ENCODE peak calls at places on chromosomes 2 and 18, in ten cellular contexts. One of them, this sample, is unnamed.

GRCh38 chr2:236180831-236181453 is 12.8 kb upstream of the GBX2 start:
- DNase-seq in HCT116: peak
- DNase-seq in NB4: peak
- DNase-seq in A549: peak
- DNase-seq in sigmoid colon: peak
- DNase-seq in K562: peak
- DNase-seq in IMR-90: peak
- DNase-seq in Peyer's patch: no peak
- DNase-seq in spleen: no peak
- DNase-seq in right lobe of liver: peak
- DNase-seq in this sample: peak

GRCh38 chr18:2687390-2688001 is 32.0 kb downstream of the SMCHD1 start:
- DNase-seq in sigmoid colon: no peak
- DNase-seq in right lobe of liver: no peak
- DNase-seq in NB4: no peak
- DNase-seq in Peyer's patch: no peak
- DNase-seq in K562: no peak
- DNase-seq in IMR-90: no peak
- DNase-seq in A549: no peak
- DNase-seq in HCT116: no peak
- DNase-seq in spleen: no peak
- DNase-seq in this sample: no peak

GRCh38 chr2:80378-80777 is 34.1 kb upstream of the FAM110C start:
- DNase-seq in spleen: no peak
- DNase-seq in NB4: no peak
- DNase-seq in sigmoid colon: no peak
- DNase-seq in IMR-90: no peak
- DNase-seq in A549: no peak
- DNase-seq in right lobe of liver: no peak
- DNase-seq in K562: no peak
- DNase-seq in HCT116: no peak
- DNase-seq in Peyer's patch: no peak
- DNase-seq in this sample: no peak

GRCh38 chr2:70686577-70687460 is 81.2 kb downstream of the ADD2 start:
- DNase-seq in NB4: peak
- DNase-seq in K562: peak
- DNase-seq in HCT116: peak
- DNase-seq in spleen: peak
- DNase-seq in Peyer's patch: no peak
- DNase-seq in sigmoid colon: peak
- DNase-seq in IMR-90: peak
- DNase-seq in right lobe of liver: peak
- DNase-seq in A549: peak
- DNase-seq in this sample: no peak

GRCh38 chr18:36035253-36035652 is 32.1 kb downstream of the RPRD1A start:
- DNase-seq in A549: no peak
- DNase-seq in NB4: no peak
- DNase-seq in IMR-90: no peak
- DNase-seq in right lobe of liver: no peak
- DNase-seq in Peyer's patch: no peak
- DNase-seq in sigmoid colon: no peak
- DNase-seq in K562: no peak
- DNase-seq in spleen: no peak
- DNase-seq in HCT116: no peak
- DNase-seq in this sample: no peak

GRCh38 chr2:43158259-43158880 is 68.0 kb downstream of the ZFP36L2 start:
- DNase-seq in HCT116: peak
- DNase-seq in sigmoid colon: peak
- DNase-seq in IMR-90: peak
- DNase-seq in NB4: peak
- DNase-seq in A549: peak
- DNase-seq in right lobe of liver: peak
- DNase-seq in spleen: peak
- DNase-seq in K562: no peak
- DNase-seq in Peyer's patch: peak
- DNase-seq in this sample: peak

GRCh38 chr2:71850306-71850801 is 297.3 kb downstream of the CYP26B1 start:
- DNase-seq in IMR-90: no peak
- DNase-seq in Peyer's patch: no peak
- DNase-seq in A549: no peak
- DNase-seq in right lobe of liver: no peak
- DNase-seq in sigmoid colon: no peak
- DNase-seq in HCT116: no peak
- DNase-seq in spleen: no peak
- DNase-seq in K562: no peak
- DNase-seq in NB4: no peak
- DNase-seq in this sample: no peak

GRCh38 chr2:216491757-216492635 is 6.6 kb upstream of the RPL37A start:
- DNase-seq in A549: no peak
- DNase-seq in Peyer's patch: peak
- DNase-seq in sigmoid colon: no peak
- DNase-seq in IMR-90: no peak
- DNase-seq in K562: no peak
- DNase-seq in NB4: peak
- DNase-seq in right lobe of liver: no peak
- DNase-seq in spleen: no peak
- DNase-seq in HCT116: no peak
- DNase-seq in this sample: no peak

GRCh38 chr2:174662459-174662858 is 64.9 kb upstream of the WIPF1 start:
- DNase-seq in HCT116: no peak
- DNase-seq in right lobe of liver: no peak
- DNase-seq in spleen: no peak
- DNase-seq in A549: peak
- DNase-seq in IMR-90: peak
- DNase-seq in NB4: no peak
- DNase-seq in sigmoid colon: no peak
- DNase-seq in K562: no peak
- DNase-seq in Peyer's patch: no peak
- DNase-seq in this sample: no peak

GRCh38 chr2:10375570-10376266 is 72.4 kb downstream of the ODC1 start:
- DNase-seq in NB4: peak
- DNase-seq in right lobe of liver: no peak
- DNase-seq in HCT116: no peak
- DNase-seq in A549: no peak
- DNase-seq in spleen: no peak
- DNase-seq in sigmoid colon: no peak
- DNase-seq in K562: no peak
- DNase-seq in IMR-90: no peak
- DNase-seq in Peyer's patch: peak
- DNase-seq in this sample: no peak

GRCh38 chr2:219638217-219638947 is 11.0 kb downstream of the SLC4A3 start:
- DNase-seq in right lobe of liver: no peak
- DNase-seq in Peyer's patch: no peak
- DNase-seq in HCT116: no peak
- DNase-seq in spleen: no peak
- DNase-seq in sigmoid colon: peak
- DNase-seq in K562: no peak
- DNase-seq in A549: no peak
- DNase-seq in IMR-90: no peak
- DNase-seq in NB4: no peak
- DNase-seq in this sample: no peak

GRCh38 chr2:233834378-233834777 is 20.0 kb downstream of the HJURP start:
- DNase-seq in A549: no peak
- DNase-seq in HCT116: no peak
- DNase-seq in K562: no peak
- DNase-seq in spleen: no peak
- DNase-seq in NB4: no peak
- DNase-seq in right lobe of liver: no peak
- DNase-seq in IMR-90: no peak
- DNase-seq in Peyer's patch: no peak
- DNase-seq in sigmoid colon: no peak
- DNase-seq in this sample: no peak
- TF ChIP-seq POLR2A in A549: no peak
- TF ChIP-seq POLR2A in HCT116: no peak
- TF ChIP-seq POLR2A in K562: no peak
- TF ChIP-seq POLR2A in spleen: no peak
- TF ChIP-seq POLR2A in NB4: no peak
- TF ChIP-seq POLR2A in right lobe of liver: no peak
- TF ChIP-seq POLR2A in IMR-90: no peak
- TF ChIP-seq POLR2A in Peyer's patch: no peak
- TF ChIP-seq POLR2A in sigmoid colon: no peak
- TF ChIP-seq POLR2A in this sample: no peak

GRCh38 chr2:11419781-11420180 is 46.2 kb downstream of the E2F6 start:
- DNase-seq in Peyer's patch: no peak
- DNase-seq in A549: no peak
- DNase-seq in NB4: no peak
- DNase-seq in K562: no peak
- DNase-seq in right lobe of liver: no peak
- DNase-seq in spleen: no peak
- DNase-seq in IMR-90: no peak
- DNase-seq in sigmoid colon: no peak
- DNase-seq in HCT116: no peak
- DNase-seq in this sample: no peak

GRCh38 chr2:11417946-11418585 is 47.9 kb downstream of the E2F6 start:
- DNase-seq in A549: peak
- DNase-seq in HCT116: no peak
- DNase-seq in IMR-90: no peak
- DNase-seq in spleen: no peak
- DNase-seq in NB4: peak
- DNase-seq in right lobe of liver: no peak
- DNase-seq in sigmoid colon: no peak
- DNase-seq in K562: peak
- DNase-seq in Peyer's patch: no peak
- DNase-seq in this sample: no peak

GRCh38 chr2:11421863-11422490 is 44.0 kb downstream of the E2F6 start:
- DNase-seq in A549: no peak
- DNase-seq in right lobe of liver: no peak
- DNase-seq in sigmoid colon: no peak
- DNase-seq in IMR-90: no peak
- DNase-seq in spleen: no peak
- DNase-seq in HCT116: no peak
- DNase-seq in NB4: no peak
- DNase-seq in K562: no peak
- DNase-seq in Peyer's patch: no peak
- DNase-seq in this sample: no peak

GRCh38 chr2:11420671-11421070 is 45.3 kb downstream of the E2F6 start:
- DNase-seq in A549: no peak
- DNase-seq in K562: no peak
- DNase-seq in NB4: no peak
- DNase-seq in Peyer's patch: no peak
- DNase-seq in spleen: no peak
- DNase-seq in right lobe of liver: no peak
- DNase-seq in IMR-90: no peak
- DNase-seq in sigmoid colon: no peak
- DNase-seq in HCT116: no peak
- DNase-seq in this sample: no peak

GRCh38 chr2:11420190-11420589 is 45.8 kb downstream of the E2F6 start:
- DNase-seq in sigmoid colon: no peak
- DNase-seq in right lobe of liver: no peak
- DNase-seq in spleen: no peak
- DNase-seq in A549: no peak
- DNase-seq in K562: no peak
- DNase-seq in Peyer's patch: no peak
- DNase-seq in HCT116: no peak
- DNase-seq in IMR-90: no peak
- DNase-seq in NB4: no peak
- DNase-seq in this sample: no peak
- H3K4me3 ChIP-seq in sigmoid colon: no peak
- H3K4me3 ChIP-seq in right lobe of liver: no peak
- H3K4me3 ChIP-seq in spleen: no peak
- H3K4me3 ChIP-seq in A549: no peak
- H3K4me3 ChIP-seq in K562: no peak
- H3K4me3 ChIP-seq in Peyer's patch: no peak
- H3K4me3 ChIP-seq in HCT116: no peak
- H3K4me3 ChIP-seq in IMR-90: no peak
- H3K4me3 ChIP-seq in NB4: no peak
- H3K4me3 ChIP-seq in this sample: no peak

DNA sequence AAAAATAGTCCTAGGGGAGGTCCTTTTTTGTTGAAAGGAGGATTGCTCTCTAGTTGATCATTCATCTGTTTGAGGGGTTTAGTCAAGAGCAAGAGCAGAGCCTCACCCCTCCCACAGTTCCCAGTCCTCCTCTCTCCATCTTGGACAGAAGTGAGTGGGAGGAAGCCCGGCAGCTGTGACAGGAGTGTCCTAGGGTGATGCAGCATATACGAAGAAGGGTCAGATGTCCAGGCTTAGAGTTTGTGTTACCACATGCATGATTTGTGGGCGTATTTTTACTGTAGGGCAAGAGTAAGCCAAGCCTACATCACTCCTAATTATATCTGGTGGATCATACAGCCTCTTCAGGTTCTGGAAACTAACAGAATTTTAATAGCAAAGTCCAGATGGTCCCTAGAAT is 6.6 kb downstream of the CEP68 start:
- DNase-seq in K562: peak
- DNase-seq in Peyer's patch: no peak
- DNase-seq in HCT116: no peak
- DNase-seq in sigmoid colon: no peak
- DNase-seq in A549: no peak
- DNase-seq in right lobe of liver: no peak
- DNase-seq in IMR-90: peak
- DNase-seq in spleen: no peak
- DNase-seq in NB4: no peak
- DNase-seq in this sample: no peak
- TF ChIP-seq POLR2A in K562: no peak
- TF ChIP-seq POLR2A in Peyer's patch: no peak
- TF ChIP-seq POLR2A in HCT116: no peak
- TF ChIP-seq POLR2A in sigmoid colon: no peak
- TF ChIP-seq POLR2A in A549: no peak
- TF ChIP-seq POLR2A in right lobe of liver: no peak
- TF ChIP-seq POLR2A in IMR-90: no peak
- TF ChIP-seq POLR2A in spleen: no peak
- TF ChIP-seq POLR2A in NB4: no peak
- TF ChIP-seq POLR2A in this sample: no peak

GRCh38 chr2:73067043-73067442 is 4.5 kb downstream of the SFXN5 start:
- DNase-seq in right lobe of liver: no peak
- DNase-seq in HCT116: no peak
- DNase-seq in sigmoid colon: no peak
- DNase-seq in K562: no peak
- DNase-seq in spleen: no peak
- DNase-seq in A549: no peak
- DNase-seq in NB4: no peak
- DNase-seq in Peyer's patch: no peak
- DNase-seq in IMR-90: no peak
- DNase-seq in this sample: no peak

GRCh38 chr2:73070651-73071451 is 661 bp downstream of the SFXN5 start:
- DNase-seq in A549: peak
- DNase-seq in sigmoid colon: peak
- DNase-seq in Peyer's patch: peak
- DNase-seq in right lobe of liver: peak
- DNase-seq in K562: peak
- DNase-seq in IMR-90: peak
- DNase-seq in HCT116: peak
- DNase-seq in NB4: peak
- DNase-seq in spleen: peak
- DNase-seq in this sample: peak

GRCh38 chr2:73069855-73070650 is 1.5 kb downstream of the SFXN5 start:
- DNase-seq in K562: peak
- DNase-seq in Peyer's patch: peak
- DNase-seq in NB4: peak
- DNase-seq in right lobe of liver: no peak
- DNase-seq in IMR-90: peak
- DNase-seq in A549: no peak
- DNase-seq in HCT116: no peak
- DNase-seq in spleen: peak
- DNase-seq in sigmoid colon: no peak
- DNase-seq in this sample: no peak

GRCh38 chr2:73068147-73068546 is 3.4 kb downstream of the SFXN5 start:
- DNase-seq in A549: no peak
- DNase-seq in Peyer's patch: no peak
- DNase-seq in sigmoid colon: no peak
- DNase-seq in spleen: no peak
- DNase-seq in right lobe of liver: no peak
- DNase-seq in IMR-90: no peak
- DNase-seq in HCT116: no peak
- DNase-seq in NB4: no peak
- DNase-seq in K562: no peak
- DNase-seq in this sample: no peak

GRCh38 chr2:73069041-73069854 is 2.3 kb downstream of the SFXN5 start:
- DNase-seq in sigmoid colon: no peak
- DNase-seq in HCT116: no peak
- DNase-seq in K562: peak
- DNase-seq in A549: no peak
- DNase-seq in right lobe of liver: no peak
- DNase-seq in IMR-90: peak
- DNase-seq in spleen: peak
- DNase-seq in Peyer's patch: no peak
- DNase-seq in NB4: peak
- DNase-seq in this sample: no peak
- H3K4me3 ChIP-seq in sigmoid colon: peak
- H3K4me3 ChIP-seq in HCT116: no peak
- H3K4me3 ChIP-seq in K562: peak
- H3K4me3 ChIP-seq in A549: peak
- H3K4me3 ChIP-seq in right lobe of liver: peak
- H3K4me3 ChIP-seq in IMR-90: peak
- H3K4me3 ChIP-seq in spleen: peak
- H3K4me3 ChIP-seq in Peyer's patch: no peak
- H3K4me3 ChIP-seq in NB4: peak
- H3K4me3 ChIP-seq in this sample: peak